ENCODE peak calls at places on chromosome 4, in seven cellular contexts. C is mammary epithelial cell, I is keratinocyte, B is tibial nerve, G is transverse colon, W is pancreas, S is prostate gland. Z is an unnamed sample. For H3K9me3, the result is how much of the 10 kb centered on the place peaks cover.

GRCh38 chr4:106818764-106819163 is 217.3 kb downstream of the DKK2 start:
- DNase-seq in G (no peak), S (no peak), C (no peak), B (no peak), I (no peak), W (no peak), Z (no peak)

GRCh38 chr4:184668511-184669114 is 19.1 kb downstream of the PRIMPOL start:
- DNase-seq in W (no peak), B (no peak), C (no peak), G (no peak), S (no peak), I (no peak), Z (no peak)

GRCh38 chr4:144667500-144667899 is 21.5 kb downstream of the HHIP start:
- DNase-seq in W (no peak), I (no peak), C (no peak), G (no peak), S (no peak), B (no peak), Z (no peak)

GRCh38 chr4:104425003-104425402 is 69.7 kb downstream of the CXXC4 start:
- DNase-seq in G (no peak), B (no peak), S (no peak), C (no peak), I (no peak), W (no peak), Z (no peak)

GRCh38 chr4:137387924-137388323 is 144.4 kb downstream of the PCDH18 start:
- DNase-seq in C (no peak), G (no peak), I (no peak), S (no peak), B (no peak), W (no peak), Z (no peak)

GRCh38 chr4:96228463-96228862 is 388.6 kb downstream of the PDHA2 start:
- DNase-seq in I (no peak), W (no peak), B (no peak), C (no peak), G (no peak), S (no peak), Z (no peak)

GRCh38 chr4:145351162-145351561 is 130.5 kb upstream of the SMAD1 start:
- DNase-seq in B (no peak), G (no peak), S (no peak), I (no peak), W (no peak), C (peak), Z (no peak)

GRCh38 chr4:150033109-150033508 is 45.1 kb upstream of the DCLK2 start:
- DNase-seq in C (no peak), G (no peak), B (no peak), W (no peak), S (no peak), I (no peak), Z (no peak)

GRCh38 chr4:20428410-20429160 is 176.9 kb downstream of the SLIT2 start:
- DNase-seq in I (no peak), C (no peak), G (no peak), W (no peak), S (no peak), B (no peak), Z (no peak)

GRCh38 chr4:183164963-183165362 is 65.9 kb downstream of the WWC2 start:
- DNase-seq in S (no peak), C (no peak), B (no peak), G (no peak), I (no peak), W (no peak), Z (no peak)

GRCh38 chr4:165720411-165721082 is 152.5 kb upstream of the TLL1 start:
- DNase-seq in C (no peak), S (no peak), W (no peak), G (no peak), B (no peak), I (no peak), Z (no peak)

DNA sequence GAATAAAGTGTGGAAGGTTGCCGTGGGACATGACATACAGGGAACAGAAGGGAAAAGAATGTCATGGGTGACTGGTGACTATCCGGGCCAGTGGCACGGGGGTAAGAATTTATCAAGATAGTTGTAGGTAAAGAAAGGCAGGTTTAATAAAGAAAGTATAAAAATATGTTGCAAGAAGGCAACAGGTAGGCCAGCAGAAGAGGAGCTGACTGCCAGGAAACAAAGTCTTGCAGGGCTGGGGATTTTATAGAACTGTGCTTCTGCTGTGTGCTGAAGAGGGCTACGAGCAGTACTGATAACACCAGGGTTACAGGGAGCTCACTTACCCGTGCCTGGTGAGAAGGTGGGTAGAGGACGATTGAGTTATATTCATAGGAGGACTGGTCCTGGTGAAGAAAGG is 31.8 kb upstream of the TLR3 start:
- DNase-seq in S (no peak), C (no peak), W (no peak), G (no peak), B (no peak), I (no peak), Z (no peak)
- H3K9me3 ChIP-seq in S (under half), C (under half), W (under half), G (under half), B (under half), I (under half), Z (under half)

DNA sequence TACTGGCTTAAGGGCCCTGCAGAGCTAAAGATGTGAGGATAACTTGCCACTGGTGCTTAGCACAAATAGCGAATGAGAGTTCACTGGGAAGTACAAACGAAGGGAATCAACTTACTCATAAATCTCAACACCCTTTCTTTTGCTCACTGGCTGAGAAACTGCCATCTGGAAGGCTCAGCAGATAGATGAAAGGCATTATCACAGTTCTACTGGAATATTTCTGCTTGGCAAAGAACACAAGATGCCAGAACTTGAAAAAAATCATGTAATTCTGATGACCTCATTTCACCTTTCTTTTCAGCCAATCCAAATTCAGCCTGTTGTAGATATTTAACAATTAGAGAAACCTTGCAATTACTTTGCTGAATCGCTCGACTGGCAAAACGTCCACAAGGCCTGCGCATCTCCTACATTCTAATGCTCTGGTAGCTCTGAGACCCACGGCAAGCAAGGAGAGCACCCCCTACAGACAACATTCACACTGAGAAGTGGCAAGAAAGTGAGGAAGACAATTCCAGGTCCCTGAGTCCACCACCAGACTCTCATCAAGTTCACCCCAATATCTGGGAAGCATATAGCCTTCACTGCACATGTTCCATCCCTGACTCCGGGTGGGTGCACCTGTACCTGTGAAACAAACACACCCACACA is 27.5 kb downstream of the TSPAN5 start:
- DNase-seq in S (no peak), I (no peak), G (no peak), W (no peak), B (no peak), C (no peak), Z (peak)
- TF ChIP-seq CTCF in S (no peak), I (no peak), G (no peak), W (no peak), B (no peak), C (peak), Z (no peak)

GRCh38 chr4:18394656-18395055 is 373.1 kb upstream of the LCORL start:
- DNase-seq in G (no peak), B (no peak), S (no peak), C (no peak), I (no peak), W (no peak), Z (no peak)

GRCh38 chr4:18388029-18388428 is 366.5 kb upstream of the LCORL start:
- DNase-seq in G (no peak), S (no peak), W (no peak), I (no peak), C (no peak), B (no peak), Z (no peak)

GRCh38 chr4:18391370-18391728 is 369.8 kb upstream of the LCORL start:
- DNase-seq in W (no peak), I (no peak), B (no peak), C (no peak), S (no peak), G (no peak), Z (no peak)

GRCh38 chr4:18389118-18389517 is 367.6 kb upstream of the LCORL start:
- DNase-seq in S (no peak), B (no peak), C (no peak), G (no peak), I (no peak), W (no peak), Z (no peak)

DNA sequence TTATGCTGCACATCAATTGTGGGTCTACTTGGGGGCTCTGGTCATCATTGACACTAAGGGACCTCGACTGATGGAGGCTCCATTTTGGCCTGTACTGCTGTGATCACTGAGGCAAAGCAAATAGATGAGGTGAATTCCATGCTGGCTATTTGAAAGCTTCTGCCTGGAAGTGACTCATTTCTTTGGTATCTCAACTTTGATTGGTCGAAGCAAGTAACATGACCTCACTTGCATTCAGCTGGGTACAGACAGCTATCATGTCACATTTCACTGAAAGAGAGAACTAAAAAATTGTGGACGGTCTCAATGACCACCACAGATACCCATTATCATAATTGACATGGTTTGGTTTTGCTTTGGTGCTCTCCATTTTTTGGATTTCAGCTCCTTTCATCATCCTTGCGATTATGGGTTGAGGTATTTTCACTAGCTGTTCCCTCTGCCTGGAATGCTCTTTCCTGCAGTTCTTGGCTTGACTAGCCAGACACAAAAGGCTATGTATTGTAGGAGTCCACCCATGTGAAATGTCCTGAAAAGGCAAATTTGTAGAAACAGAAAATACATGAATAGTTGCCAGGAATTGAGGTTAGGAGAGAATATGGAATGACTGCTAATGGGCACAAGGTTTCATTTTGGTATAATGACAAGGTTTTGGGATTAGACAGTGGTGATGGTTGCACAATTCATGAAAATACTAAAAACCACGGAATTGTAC is 369.3 kb upstream of the LCORL start:
- DNase-seq in B (no peak), C (peak), S (no peak), I (no peak), G (no peak), W (no peak), Z (no peak)
- H3K9me3 ChIP-seq in B (under half), C (under half), S (under half), I (under half), G (under half), W (under half), Z (under half)

GRCh38 chr4:187929024-187929423 is 66.5 kb upstream of the ZFP42 start:
- DNase-seq in C (no peak), G (no peak), S (no peak), I (no peak), W (no peak), B (no peak), Z (no peak)
- TF ChIP-seq CTCF in C (no peak), G (no peak), S (no peak), I (no peak), W (no peak), B (no peak), Z (no peak)

DNA sequence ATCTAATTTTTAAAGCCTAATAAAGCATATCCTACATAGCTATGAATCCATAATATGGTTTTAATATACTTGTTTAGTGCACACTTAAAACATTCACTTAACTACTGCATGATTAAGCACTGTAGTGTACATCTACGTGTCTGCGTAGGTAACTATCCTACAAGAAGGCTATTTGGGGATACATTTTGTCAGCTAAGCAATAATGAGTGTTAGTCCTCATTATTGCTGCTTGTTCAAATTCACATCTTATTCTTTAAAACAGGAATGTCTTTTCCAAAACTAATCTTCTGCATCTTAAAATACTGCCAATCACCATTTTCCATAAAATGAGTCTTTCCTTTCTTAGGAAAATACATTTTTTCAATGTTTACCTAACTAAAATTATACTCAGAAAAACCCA is 38.6 kb downstream of the GASK1B start:
- DNase-seq in S (no peak), C (no peak), I (no peak), W (no peak), B (no peak), G (no peak), Z (no peak)
- H3K9me3 ChIP-seq in S (under half), C (under half), I (under half), W (under half), B (under half), G (under half), Z (under half)

GRCh38 chr4:164701665-164702064 is 52.3 kb upstream of the SMIM31 start:
- DNase-seq in G (no peak), S (no peak), I (no peak), B (no peak), W (no peak), C (no peak), Z (no peak)

GRCh38 chr4:164695650-164696049 is 58.3 kb upstream of the SMIM31 start:
- DNase-seq in B (no peak), G (no peak), I (no peak), S (no peak), W (no peak), C (no peak), Z (no peak)

GRCh38 chr4:164700471-164700870 is 53.5 kb upstream of the SMIM31 start:
- DNase-seq in I (no peak), S (peak), C (no peak), W (no peak), G (no peak), B (no peak), Z (no peak)
- TF ChIP-seq CTCF in I (peak), S (no peak), C (peak), W (no peak), G (no peak), B (peak), Z (no peak)

Z was measured in esophagus muscularis mucosa.